ENCODE peak calls at places on chromosomes 6 and 20, in six cellular contexts. P, O, K, Y, B and I are unnamed samples.

GRCh38 chr20:48644286-48644828 is 183.4 kb downstream of the PREX1 start:
- DNase-seq in P (no peak), O (no peak), K (no peak), Y (no peak), B (no peak), I (no peak)

GRCh38 chr6:26022166-26022510 is 59.5 kb downstream of the TRIM38 start:
- DNase-seq in P (peak; percentile 81), O (peak; percentile 56), K (peak; percentile 77), Y (peak; percentile 69), B (peak; percentile 60), I (peak; percentile 58)

GRCh38 chr6:145809785-145810184 is 4.8 kb downstream of the FBXO30 start:
- DNase-seq in P (no peak), O (no peak), K (no peak), Y (no peak), B (no peak), I (no peak)

GRCh38 chr6:33029297-33030184 is 20.1 kb upstream of the HLA-DOA start:
- DNase-seq in P (no peak), O (no peak), K (no peak), Y (peak; percentile 47), B (peak; percentile 45), I (peak; percentile 32)

GRCh38 chr6:26157150-26157837 is 70.1 kb downstream of the HFE start:
- DNase-seq in P (no peak), O (peak; percentile 80), K (peak; percentile 63), Y (peak; percentile 53), B (peak; percentile 69), I (peak; percentile 77)

GRCh38 chr6:42050011-42050896 is at the start of gene TAF8:
- DNase-seq in P (peak; percentile 88), O (peak; percentile 94), K (peak; percentile 94), Y (peak; percentile 90), B (peak; percentile 90), I (peak; percentile 93)

GRCh38 chr6:168116446-168116974 is 37.5 kb upstream of the FRMD1 start:
- DNase-seq in P (no peak), O (peak; percentile 16), K (no peak), Y (no peak), B (no peak), I (no peak)

GRCh38 chr6:2086328-2087008 is 158.9 kb downstream of the GMDS start:
- DNase-seq in P (no peak), O (no peak), K (no peak), Y (no peak), B (no peak), I (no peak)

GRCh38 chr6:53151676-53152075 is 3.0 kb upstream of the GCM1 start:
- DNase-seq in P (peak; percentile 25), O (no peak), K (peak; percentile 20), Y (no peak), B (no peak), I (no peak)

GRCh38 chr6:153947817-153948447 is 91.1 kb upstream of the OPRM1 start:
- DNase-seq in P (peak; percentile 12), O (no peak), K (peak; percentile 20), Y (peak; percentile 32), B (no peak), I (no peak)

GRCh38 chr20:12201289-12201991 is 283.7 kb downstream of the BTBD3 start:
- DNase-seq in P (no peak), O (no peak), K (no peak), Y (no peak), B (no peak), I (no peak)

GRCh38 chr20:20334489-20334888 is 33.4 kb upstream of the INSM1 start:
- DNase-seq in P (no peak), O (no peak), K (no peak), Y (no peak), B (no peak), I (no peak)

GRCh38 chr6:72140795-72141194 is 254.4 kb downstream of the RIMS1 start:
- DNase-seq in P (no peak), O (no peak), K (no peak), Y (no peak), B (no peak), I (no peak)

GRCh38 chr6:113870917-113871316 is 13.8 kb downstream of the MARCKS start:
- DNase-seq in P (no peak), O (no peak), K (no peak), Y (no peak), B (no peak), I (no peak)

GRCh38 chr6:111620168-111620567 is 14.5 kb upstream of the TRAF3IP2 start:
- DNase-seq in P (no peak), O (no peak), K (no peak), Y (no peak), B (no peak), I (peak; percentile 51)

GRCh38 chr20:63129991-63130653 is 85.8 kb downstream of the YTHDF1 start:
- DNase-seq in P (no peak), O (no peak), K (no peak), Y (no peak), B (no peak), I (no peak)

GRCh38 chr6:39820553-39820952 is 28.4 kb downstream of the DAAM2 start:
- DNase-seq in P (no peak), O (no peak), K (no peak), Y (no peak), B (no peak), I (no peak)

GRCh38 chr6:39821739-39822532 is 29.8 kb downstream of the DAAM2 start:
- DNase-seq in P (no peak), O (peak; percentile 78), K (no peak), Y (no peak), B (no peak), I (no peak)

GRCh38 chr6:39824030-39824926 is 32.1 kb downstream of the DAAM2 start:
- DNase-seq in P (no peak), O (no peak), K (no peak), Y (no peak), B (no peak), I (no peak)

GRCh38 chr6:39821014-39821738 is 29.0 kb downstream of the DAAM2 start:
- DNase-seq in P (no peak), O (no peak), K (no peak), Y (no peak), B (no peak), I (no peak)

DNA sequence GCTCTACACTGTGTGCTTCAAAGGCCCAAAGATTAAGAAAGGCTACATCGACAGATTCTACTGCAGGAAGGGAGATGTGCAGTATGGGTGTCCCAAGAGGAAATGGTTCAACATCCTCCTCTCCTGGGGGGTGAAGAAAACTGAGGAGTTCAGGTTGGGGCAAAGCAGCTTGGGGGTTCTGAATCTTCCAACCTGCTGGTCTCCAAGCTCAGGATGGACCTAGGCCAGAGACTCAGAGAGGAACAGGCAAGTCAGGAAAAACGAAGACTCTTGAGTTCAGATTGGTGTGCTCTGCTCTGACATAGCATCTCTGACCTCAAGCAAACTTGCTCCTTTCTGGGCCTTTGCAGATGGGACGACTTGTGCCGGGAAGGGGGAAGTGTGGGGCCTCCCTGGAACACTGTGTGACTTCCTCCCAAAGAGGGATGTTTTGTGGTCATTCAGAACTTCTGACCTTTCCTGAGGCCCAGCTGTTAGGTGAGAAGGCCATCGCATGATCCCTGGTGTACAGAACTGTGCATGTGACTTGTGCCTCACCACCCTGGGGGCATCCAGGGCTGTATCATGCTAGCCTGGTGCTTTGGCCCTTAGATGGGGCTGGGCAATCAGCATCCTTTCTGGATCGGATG is 31.1 kb downstream of the DAAM2 start:
- DNase-seq in P (no peak), O (peak; percentile 77), K (no peak), Y (peak; percentile 82), B (no peak), I (peak; percentile 43)
- TF ChIP-seq EP300 in P (no peak), O (peak; percentile 78), K (no peak), Y (peak; percentile 98), B (peak; percentile 97), I (peak; percentile 98)

GRCh38 chr20:51417245-51417560 is 125.3 kb downstream of the NFATC2 start:
- DNase-seq in P (no peak), O (no peak), K (no peak), Y (no peak), B (no peak), I (no peak)

GRCh38 chr20:51419646-51420045 is 122.9 kb downstream of the NFATC2 start:
- DNase-seq in P (no peak), O (no peak), K (no peak), Y (no peak), B (no peak), I (no peak)

GRCh38 chr20:51416532-51417244 is 125.8 kb downstream of the NFATC2 start:
- DNase-seq in P (no peak), O (no peak), K (no peak), Y (no peak), B (no peak), I (no peak)

GRCh38 chr20:51419236-51419635 is 123.3 kb downstream of the NFATC2 start:
- DNase-seq in P (no peak), O (no peak), K (peak; percentile 44), Y (no peak), B (no peak), I (no peak)

DNA sequence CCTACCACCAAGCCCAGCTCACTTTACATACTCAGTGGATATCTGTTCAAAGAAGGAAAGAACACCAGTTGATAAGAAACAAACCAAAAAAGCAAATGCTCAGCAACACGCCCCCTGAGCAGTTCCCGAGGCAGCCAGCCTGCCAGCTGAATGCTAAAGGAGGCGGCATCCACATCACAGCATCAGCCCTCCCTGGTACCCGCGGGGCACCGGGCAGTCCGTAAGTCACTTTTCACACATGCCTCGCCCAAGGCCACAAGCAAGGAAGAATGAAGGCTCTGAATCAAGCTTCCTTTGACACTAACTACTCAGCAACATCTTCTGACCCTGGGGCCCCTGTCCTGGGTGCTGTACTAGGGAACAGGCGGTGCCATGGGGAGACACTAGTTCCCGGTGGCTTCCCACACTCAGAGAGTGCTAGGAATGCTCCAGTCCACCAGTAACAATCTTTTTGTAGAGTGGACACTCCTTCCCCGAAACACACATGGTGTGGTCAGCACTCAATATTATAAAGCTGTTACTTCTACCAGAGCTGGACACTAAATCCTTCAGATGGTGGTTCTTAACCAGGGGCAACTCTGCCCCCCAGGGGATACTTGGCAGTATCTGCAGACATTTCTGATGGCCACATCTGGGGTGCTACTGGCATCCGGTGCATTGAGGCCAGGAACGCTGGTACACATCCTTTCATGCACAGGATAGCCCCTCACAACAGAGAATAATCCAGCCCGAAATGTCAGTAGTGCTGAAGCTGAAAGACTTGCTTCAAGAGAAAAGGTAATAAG is 124.6 kb downstream of the NFATC2 start:
- DNase-seq in P (no peak), O (no peak), K (no peak), Y (no peak), B (no peak), I (no peak)
- TF ChIP-seq CTCF in P (no peak), O (no peak), K (no peak), Y (no peak), B (no peak), I (no peak)

DNA sequence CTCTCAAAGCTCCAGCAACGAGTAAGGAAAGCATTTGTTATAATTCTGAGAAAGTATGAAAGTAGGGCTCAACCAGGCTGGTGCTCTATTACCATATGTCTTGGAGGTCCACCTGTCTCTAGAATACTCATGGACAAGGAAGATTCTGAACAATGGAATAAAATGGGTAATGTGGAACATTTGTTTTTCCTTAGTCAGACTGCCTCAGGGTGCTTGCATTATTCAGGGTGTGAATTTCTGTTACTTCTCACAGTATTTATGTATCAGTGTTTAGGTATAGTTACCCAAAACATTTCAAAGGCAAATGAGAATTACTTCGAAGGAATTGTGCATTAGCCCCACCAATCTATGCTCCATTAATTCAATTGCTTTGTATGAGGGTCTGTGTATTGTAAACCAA is 586.2 kb upstream of the CITED2 start:
- DNase-seq in P (no peak), O (no peak), K (no peak), Y (no peak), B (no peak), I (no peak)
- TF ChIP-seq EP300 in P (no peak), O (no peak), K (no peak), Y (no peak), B (no peak), I (no peak)

GRCh38 chr6:79869600-79870084 is 77.7 kb downstream of the ELOVL4 start:
- DNase-seq in P (peak; percentile 72), O (peak; percentile 79), K (peak; percentile 84), Y (peak; percentile 56), B (peak; percentile 87), I (peak; percentile 86)
- TF ChIP-seq CTCF in P (peak; percentile 51), O (peak; percentile 58), K (peak; percentile 92), Y (peak; percentile 89), B (no peak), I (peak; percentile 94)